ENCODE peak calls at places on chromosome 1, in seven cellular contexts. B is lower lobe of right lung; H is heart right ventricle; Y is mammary epithelial cell; R is CD8-positive, alpha-beta T cell; E is pancreas; P is neural progenitor cell. W is an unnamed sample.

GRCh38 chr1:67537647-67538018 is 107.4 kb upstream of the SERBP1 start:
- DNase-seq in E (no peak), B (no peak), P (no peak), R (no peak), Y (no peak), H (no peak), W (no peak)

GRCh38 chr1:232978091-232978634 is 27.8 kb downstream of the NTPCR start:
- DNase-seq in R (no peak), Y (no peak), B (no peak), P (no peak), E (no peak), H (no peak), W (peak; percentile 28)

GRCh38 chr1:228936881-228937280 is 201.6 kb downstream of the RHOU start:
- DNase-seq in B (no peak), P (no peak), Y (no peak), E (no peak), H (no peak), R (no peak), W (no peak)

GRCh38 chr1:1199961-1200875 is 6.2 kb downstream of the TNFRSF18 start:
- DNase-seq in H (peak; percentile 7), Y (no peak), B (peak; percentile 46), P (no peak), E (peak; percentile 61), R (no peak), W (no peak)

GRCh38 chr1:10400013-10400412 is 1.1 kb downstream of the PGD start:
- DNase-seq in R (no peak), P (no peak), E (no peak), B (no peak), H (no peak), Y (no peak), W (no peak)

GRCh38 chr1:9929431-9930385 is 13.5 kb downstream of the LZIC start:
- DNase-seq in B (no peak), H (no peak), E (no peak), Y (no peak), P (peak; percentile 83), R (no peak), W (no peak)

GRCh38 chr1:169493251-169493650 is 7.5 kb upstream of the SLC19A2 start:
- DNase-seq in Y (no peak), P (no peak), B (no peak), E (no peak), H (no peak), R (no peak), W (no peak)

GRCh38 chr1:210654176-210654786 is 325.6 kb downstream of the HHAT start:
- DNase-seq in Y (no peak), E (no peak), R (no peak), B (no peak), P (no peak), H (no peak), W (peak; percentile 4)

GRCh38 chr1:42940851-42941639 is 17.6 kb downstream of the SLC2A1 start:
- DNase-seq in B (no peak), H (no peak), Y (peak; percentile 95), R (no peak), E (no peak), P (no peak), W (peak; percentile 93)

GRCh38 chr1:230423261-230423660 is 2.9 kb downstream of the PGBD5 start:
- DNase-seq in B (no peak), P (no peak), E (no peak), Y (no peak), R (no peak), H (no peak), W (no peak)

GRCh38 chr1:112508242-112509004 is at the start of gene WNT2B:
- DNase-seq in B (peak; percentile 59), E (peak; percentile 72), Y (peak; percentile 12), R (peak; percentile 60), H (no peak), P (peak; percentile 60), W (no peak)

GRCh38 chr1:43058545-43059360 is 100.1 kb upstream of the SLC2A1 start:
- DNase-seq in E (no peak), B (no peak), P (peak; percentile 62), Y (peak; percentile 54), R (no peak), H (no peak), W (peak; percentile 84)

GRCh38 chr1:6006882-6007281 is 14.7 kb upstream of the NPHP4 start:
- DNase-seq in R (no peak), E (peak; percentile 33), H (peak; percentile 58), B (peak; percentile 29), P (no peak), Y (no peak), W (no peak)

GRCh38 chr1:33347650-33347992 is 26.7 kb upstream of the A3GALT2 start:
- DNase-seq in B (no peak), H (peak; percentile 41), P (no peak), R (no peak), Y (peak; percentile 43), E (no peak), W (peak; percentile 35)

GRCh38 chr1:212186427-212187207 is 98.6 kb upstream of the PPP2R5A start:
- DNase-seq in H (no peak), B (no peak), R (no peak), E (no peak), P (no peak), Y (no peak), W (peak; percentile 31)

GRCh38 chr1:162878000-162878596 is 17.1 kb upstream of the CCDC190 start:
- DNase-seq in B (no peak), P (peak; percentile 73), E (no peak), Y (peak; percentile 67), H (peak; percentile 22), R (no peak), W (peak; percentile 65)

GRCh38 chr1:35539073-35539823 is 18.0 kb downstream of the KIAA0319L start:
- DNase-seq in E (no peak), P (no peak), R (peak; percentile 41), H (no peak), B (no peak), Y (peak; percentile 11), W (peak; percentile 32)

GRCh38 chr1:225629483-225629882 is 23.4 kb downstream of the ENAH start:
- DNase-seq in B (no peak), Y (no peak), R (no peak), E (no peak), P (no peak), H (no peak), W (no peak)

GRCh38 chr1:201252833-201253810 is 30.2 kb upstream of the PKP1 start:
- DNase-seq in H (no peak), B (no peak), R (no peak), E (no peak), P (no peak), Y (no peak), W (no peak)

GRCh38 chr1:227567256-227567655 is 3.9 kb downstream of the ZNF678 start:
- DNase-seq in P (no peak), Y (no peak), E (no peak), R (no peak), B (no peak), H (no peak), W (no peak)

GRCh38 chr1:89254658-89255287 is 17.9 kb downstream of the GBP5 start:
- DNase-seq in R (no peak), E (no peak), B (no peak), H (no peak), P (no peak), Y (no peak), W (peak; percentile 39)

GRCh38 chr1:208189716-208190115 is 54.5 kb downstream of the PLXNA2 start:
- DNase-seq in R (no peak), P (no peak), B (no peak), H (no peak), Y (no peak), E (no peak), W (no peak)

GRCh38 chr1:54805981-54806381 is 4.9 kb upstream of the TTC22 start:
- DNase-seq in R (no peak), B (no peak), P (no peak), Y (no peak), E (no peak), H (no peak), W (no peak)
- TF ChIP-seq CTCF in R (no peak), B (no peak), P (no peak), Y (no peak), E (no peak), H (no peak), W (no peak)

DNA sequence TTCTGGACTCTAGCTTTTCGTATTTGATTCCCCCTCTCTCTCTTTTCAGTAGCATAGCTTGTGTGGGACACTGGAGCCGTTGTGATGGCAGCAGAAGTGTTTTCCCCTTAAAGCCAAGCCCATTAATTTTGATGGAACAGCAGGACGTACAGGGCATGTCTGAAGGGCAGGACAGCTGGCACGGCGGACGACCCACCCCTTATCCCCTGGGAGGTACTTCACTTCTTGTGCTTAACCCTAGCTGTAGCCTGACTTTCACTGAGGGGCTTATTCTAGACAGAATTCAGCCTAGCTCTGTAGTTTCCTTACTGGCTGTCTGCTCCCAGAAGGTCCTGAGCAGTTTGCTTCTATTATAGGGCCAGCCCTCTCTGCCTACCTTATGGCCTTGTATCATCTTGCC is 8.6 kb upstream of the PPFIA4 start:
- DNase-seq in R (no peak), P (no peak), B (no peak), E (no peak), H (no peak), Y (no peak), W (no peak)
- H3K36me3 ChIP-seq in R (peaks cover 58% of the 10 kb centered on the region), P (peaks cover 22% of the 10 kb centered on the region), B (peaks cover 100% of the 10 kb centered on the region), E (no peaks in the 10 kb centered on the region), H (peaks cover 68% of the 10 kb centered on the region), Y (peaks cover 38% of the 10 kb centered on the region), W (peaks cover 22% of the 10 kb centered on the region)

GRCh38 chr1:11869104-11869503 is 10.4 kb upstream of the NPPB start:
- DNase-seq in H (no peak), E (no peak), P (no peak), Y (no peak), R (no peak), B (no peak), W (no peak)
- H3K27me3 ChIP-seq in H (no peaks in the 10 kb centered on the region), E (no peaks in the 10 kb centered on the region), P (no peaks in the 10 kb centered on the region), Y (no peaks in the 10 kb centered on the region), R (no peaks in the 10 kb centered on the region), B (peaks cover 3% of the 10 kb centered on the region), W (peaks cover 1% of the 10 kb centered on the region)

DNA sequence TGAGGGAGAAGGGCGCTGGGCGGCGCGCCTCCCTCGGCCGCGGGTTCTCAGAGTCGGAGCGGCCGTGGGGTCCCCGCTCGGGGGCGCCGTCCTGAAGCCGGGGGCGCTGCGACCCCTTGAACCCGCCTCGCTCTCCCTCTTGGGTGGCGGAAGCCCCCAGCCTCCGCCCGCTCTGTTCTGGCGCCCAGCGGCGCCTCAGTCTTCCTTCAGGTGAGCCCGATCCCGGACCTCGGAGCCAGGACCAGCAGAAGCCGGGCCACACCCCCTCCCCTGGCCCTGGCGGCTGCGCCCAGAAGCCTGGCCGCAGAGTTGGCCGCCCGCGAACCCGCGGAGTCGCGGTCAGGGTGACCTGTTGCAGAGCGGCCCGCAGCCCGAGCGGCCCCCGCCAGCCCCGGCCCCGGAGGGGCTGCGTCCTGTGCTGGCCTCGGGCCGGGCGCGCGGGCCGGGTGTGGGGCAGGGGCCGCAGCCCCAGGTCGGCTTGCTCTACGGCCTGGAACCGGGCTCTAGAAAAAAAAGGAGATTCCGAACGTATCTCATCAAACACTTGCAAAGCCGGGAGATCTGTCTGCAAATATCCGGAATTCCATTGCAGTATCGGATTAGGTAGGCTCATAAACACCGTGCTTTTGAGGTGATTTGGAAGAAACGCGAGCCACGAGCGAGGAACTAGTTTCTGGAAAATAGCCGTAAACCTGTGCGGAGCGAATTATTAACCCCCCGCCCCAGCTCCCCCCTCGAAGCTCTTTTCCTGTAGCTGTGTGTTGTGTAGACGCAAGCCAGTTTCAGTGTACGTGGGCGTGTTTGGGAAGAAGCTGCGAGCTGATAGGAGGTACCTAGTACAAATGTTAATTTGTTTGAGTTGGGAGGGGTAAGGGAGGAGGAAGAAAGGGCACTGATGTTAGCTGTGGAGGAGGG is 816 bp downstream of the RALGPS2 start:
- DNase-seq in Y (peak; percentile 89), H (peak; percentile 45), R (peak; percentile 53), E (peak; percentile 84), P (peak; percentile 86), B (peak; percentile 79), W (peak; percentile 90)
- TF ChIP-seq CTCF in Y (peak; percentile 19), H (no peak), R (no peak), E (no peak), P (peak; percentile 42), B (no peak), W (peak; percentile 5)

GRCh38 chr1:100268202-100268601 is 2.2 kb downstream of the RTCA start:
- DNase-seq in H (no peak), E (no peak), R (no peak), B (no peak), P (no peak), Y (no peak), W (no peak)
- H3K36me3 ChIP-seq in H (peaks cover 34% of the 10 kb centered on the region), E (no peaks in the 10 kb centered on the region), R (peaks cover 13% of the 10 kb centered on the region), B (peaks cover 59% of the 10 kb centered on the region), P (peaks cover 22% of the 10 kb centered on the region), Y (peaks cover 32% of the 10 kb centered on the region), W (peaks cover 10% of the 10 kb centered on the region)

W was measured in bronchial epithelial cell.